ENCODE peak calls at places on chromosomes 1 and 21, in four cellular contexts. One of them, this sample, is unnamed.
A peak's percentile ranks its signal among the peaks of the same experiment; 100 is the strongest.

GRCh38 chr1:92240034-92240433 is 22.3 kb downstream of the C1orf146 start:
- DNase-seq in ovary: no peak
- DNase-seq in mammary epithelial cell: no peak
- DNase-seq in pancreas: no peak
- DNase-seq in this sample: no peak

GRCh38 chr1:25818569-25818968 is 1.2 kb upstream of the MTFR1L start:
- DNase-seq in pancreas: no peak
- DNase-seq in ovary: no peak
- DNase-seq in mammary epithelial cell: no peak
- DNase-seq in this sample: no peak

GRCh38 chr1:199843856-199844255 is 183.7 kb upstream of the NR5A2 start:
- DNase-seq in mammary epithelial cell: no peak
- DNase-seq in ovary: no peak
- DNase-seq in pancreas: no peak
- DNase-seq in this sample: no peak

GRCh38 chr1:108512239-108513071 is 47.4 kb upstream of the EEIG2 start:
- DNase-seq in ovary: no peak
- DNase-seq in pancreas: no peak
- DNase-seq in mammary epithelial cell: no peak
- DNase-seq in this sample: peak; percentile 70

GRCh38 chr1:46244656-46245371 is 2.7 kb upstream of the RAD54L start:
- DNase-seq in pancreas: no peak
- DNase-seq in ovary: no peak
- DNase-seq in mammary epithelial cell: no peak
- DNase-seq in this sample: peak; percentile 53

GRCh38 chr1:200030791-200031190 is 3.3 kb downstream of the NR5A2 start:
- DNase-seq in pancreas: no peak
- DNase-seq in mammary epithelial cell: no peak
- DNase-seq in ovary: no peak
- DNase-seq in this sample: no peak

GRCh38 chr1:18927654-18928272 is 25.4 kb upstream of the ALDH4A1 start:
- DNase-seq in pancreas: no peak
- DNase-seq in mammary epithelial cell: peak; percentile 52
- DNase-seq in ovary: no peak
- DNase-seq in this sample: no peak

GRCh38 chr1:151386002-151386401 is 13.4 kb upstream of the PSMB4 start:
- DNase-seq in ovary: no peak
- DNase-seq in pancreas: no peak
- DNase-seq in mammary epithelial cell: no peak
- DNase-seq in this sample: no peak

GRCh38 chr1:231162300-231162969 is 577 bp downstream of the TRIM67 start:
- DNase-seq in ovary: peak; percentile 53
- DNase-seq in mammary epithelial cell: peak; percentile 44
- DNase-seq in pancreas: peak; percentile 27
- DNase-seq in this sample: peak; percentile 58

GRCh38 chr1:34460193-34460592 is 283.5 kb downstream of the C1orf94 start:
- DNase-seq in mammary epithelial cell: no peak
- DNase-seq in ovary: no peak
- DNase-seq in pancreas: peak; percentile 26
- DNase-seq in this sample: peak; percentile 73

GRCh38 chr1:169348356-169349036 is 19.1 kb downstream of the NME7 start:
- DNase-seq in ovary: no peak
- DNase-seq in pancreas: peak; percentile 7
- DNase-seq in mammary epithelial cell: peak; percentile 32
- DNase-seq in this sample: peak; percentile 31

GRCh38 chr21:39182484-39183271 is 573 bp downstream of the PSMG1 start:
- DNase-seq in ovary: no peak
- DNase-seq in mammary epithelial cell: no peak
- DNase-seq in pancreas: no peak
- DNase-seq in this sample: peak; percentile 4

GRCh38 chr1:42952353-42953001 is 6.2 kb downstream of the SLC2A1 start:
- DNase-seq in mammary epithelial cell: no peak
- DNase-seq in ovary: no peak
- DNase-seq in pancreas: no peak
- DNase-seq in this sample: no peak

GRCh38 chr1:159996653-159997052 is 35.1 kb downstream of the PIGM start:
- DNase-seq in mammary epithelial cell: peak; percentile 83
- DNase-seq in pancreas: no peak
- DNase-seq in ovary: no peak
- DNase-seq in this sample: peak; percentile 56

GRCh38 chr1:67824771-67825170 is 8.5 kb downstream of the GNG12 start:
- DNase-seq in mammary epithelial cell: no peak
- DNase-seq in pancreas: no peak
- DNase-seq in ovary: no peak
- DNase-seq in this sample: no peak

GRCh38 chr21:44985441-44986401 is 45.9 kb downstream of the SLX9 start:
- DNase-seq in mammary epithelial cell: no peak
- DNase-seq in ovary: peak; percentile 30
- DNase-seq in pancreas: no peak
- DNase-seq in this sample: no peak

GRCh38 chr1:74010206-74010605 is 187.8 kb downstream of the LRRIQ3 start:
- DNase-seq in pancreas: no peak
- DNase-seq in mammary epithelial cell: no peak
- DNase-seq in ovary: no peak
- DNase-seq in this sample: no peak

GRCh38 chr1:156241311-156241811 is 623 bp upstream of the BGLAP start:
- DNase-seq in mammary epithelial cell: peak; percentile 79
- DNase-seq in ovary: no peak
- DNase-seq in pancreas: no peak
- DNase-seq in this sample: no peak

GRCh38 chr1:78688701-78689100 is 39.1 kb downstream of the IFI44 start:
- DNase-seq in pancreas: no peak
- DNase-seq in mammary epithelial cell: peak; percentile 29
- DNase-seq in ovary: no peak
- DNase-seq in this sample: no peak

GRCh38 chr1:6359568-6360496 is 33.7 kb downstream of the ACOT7 start:
- DNase-seq in ovary: peak; percentile 83
- DNase-seq in mammary epithelial cell: peak; percentile 73
- DNase-seq in pancreas: peak; percentile 78
- DNase-seq in this sample: peak; percentile 66

GRCh38 chr1:68904472-68904871 is 407.6 kb upstream of the DEPDC1 start:
- DNase-seq in mammary epithelial cell: no peak
- DNase-seq in pancreas: no peak
- DNase-seq in ovary: no peak
- DNase-seq in this sample: peak; percentile 92

GRCh38 chr1:10882069-10882468 is 85.6 kb upstream of the CASZ1 start:
- DNase-seq in ovary: no peak
- DNase-seq in mammary epithelial cell: no peak
- DNase-seq in pancreas: no peak
- DNase-seq in this sample: no peak

GRCh38 chr1:8170059-8170835 is 144.1 kb upstream of the ERRFI1 start:
- DNase-seq in pancreas: peak; percentile 23
- DNase-seq in ovary: peak; percentile 49
- DNase-seq in mammary epithelial cell: no peak
- DNase-seq in this sample: no peak

GRCh38 chr1:48947761-48948537 is 171.3 kb upstream of the BEND5 start:
- DNase-seq in ovary: no peak
- DNase-seq in pancreas: no peak
- DNase-seq in mammary epithelial cell: no peak
- DNase-seq in this sample: no peak

GRCh38 chr1:39158330-39159086 is 46.0 kb upstream of the MACF1 start:
- DNase-seq in ovary: no peak
- DNase-seq in mammary epithelial cell: peak; percentile 82
- DNase-seq in pancreas: peak; percentile 87
- DNase-seq in this sample: no peak

GRCh38 chr1:77671836-77672235 is 10.6 kb downstream of the ZZZ3 start:
- DNase-seq in mammary epithelial cell: peak; percentile 21
- DNase-seq in pancreas: no peak
- DNase-seq in ovary: no peak
- DNase-seq in this sample: peak; percentile 56

GRCh38 chr1:112866151-112866550 is 89.8 kb downstream of the SLC16A1 start:
- DNase-seq in pancreas: no peak
- DNase-seq in mammary epithelial cell: peak; percentile 67
- DNase-seq in ovary: no peak
- DNase-seq in this sample: peak; percentile 86

GRCh38 chr1:204127597-204128242 is 24.1 kb downstream of the ETNK2 start:
- DNase-seq in ovary: peak; percentile 72
- DNase-seq in pancreas: peak; percentile 62
- DNase-seq in mammary epithelial cell: peak; percentile 66
- DNase-seq in this sample: peak; percentile 77

DNA sequence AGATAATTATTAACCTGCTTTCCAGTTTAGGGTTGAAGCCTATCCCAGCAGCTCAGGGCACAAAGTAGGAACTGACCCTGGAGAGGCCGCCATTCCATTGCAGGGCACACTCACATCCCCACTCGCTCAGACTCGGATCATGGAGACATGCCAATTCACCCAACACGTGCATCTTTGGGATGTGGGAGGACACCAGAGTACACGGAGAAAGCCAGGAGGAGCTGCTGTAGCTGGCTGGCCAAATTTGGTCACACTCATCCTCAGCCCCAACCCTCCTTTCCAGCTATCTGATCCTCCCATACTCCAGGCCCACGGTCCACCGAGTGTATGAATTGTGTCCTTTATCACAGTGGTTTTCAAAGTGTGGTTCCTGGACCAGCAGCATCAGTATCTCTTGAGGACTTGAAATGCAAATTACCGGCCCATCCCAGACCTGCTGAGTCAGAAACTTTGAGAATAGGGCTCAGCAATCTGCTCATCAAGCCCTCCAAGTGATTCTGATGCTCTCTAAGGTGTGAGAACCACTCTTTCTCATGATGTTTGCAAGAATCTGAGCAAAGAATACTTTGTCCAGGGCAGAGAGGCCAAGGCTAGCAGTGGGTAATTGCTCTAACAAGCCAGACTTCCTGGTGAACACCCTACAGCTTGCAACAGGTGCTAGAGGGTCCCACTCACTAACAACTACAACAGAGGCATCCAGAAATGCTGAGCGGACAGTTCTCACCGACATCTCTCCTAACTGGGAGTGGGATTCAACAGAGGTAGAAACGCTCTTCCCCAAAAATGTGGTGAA is 26.3 kb downstream of the IER5 start:
- DNase-seq in mammary epithelial cell: no peak
- DNase-seq in ovary: no peak
- DNase-seq in pancreas: no peak
- DNase-seq in this sample: no peak
- H3K4me1 ChIP-seq in mammary epithelial cell: peaks cover 62% of the 10 kb centered on the region
- H3K4me1 ChIP-seq in ovary: no peaks in the 10 kb centered on the region
- H3K4me1 ChIP-seq in pancreas: peaks cover 6% of the 10 kb centered on the region
- H3K4me1 ChIP-seq in this sample: peaks cover 31% of the 10 kb centered on the region

GRCh38 chr1:54996869-54997710 is 1.6 kb upstream of the BSND start:
- DNase-seq in mammary epithelial cell: no peak
- DNase-seq in ovary: no peak
- DNase-seq in pancreas: no peak
- DNase-seq in this sample: no peak
- H3K4me1 ChIP-seq in mammary epithelial cell: peaks cover 5% of the 10 kb centered on the region
- H3K4me1 ChIP-seq in ovary: no peaks in the 10 kb centered on the region
- H3K4me1 ChIP-seq in pancreas: no peaks in the 10 kb centered on the region
- H3K4me1 ChIP-seq in this sample: peaks cover 14% of the 10 kb centered on the region

GRCh38 chr1:21636029-21636428 is 33.1 kb downstream of the RAP1GAP start:
- DNase-seq in pancreas: no peak
- DNase-seq in ovary: no peak
- DNase-seq in mammary epithelial cell: no peak
- DNase-seq in this sample: no peak

GRCh38 chr1:21634481-21635137 is 34.5 kb downstream of the RAP1GAP start:
- DNase-seq in mammary epithelial cell: no peak
- DNase-seq in pancreas: peak; percentile 78
- DNase-seq in ovary: no peak
- DNase-seq in this sample: no peak

GRCh38 chr1:21633141-21633755 is 35.9 kb downstream of the RAP1GAP start:
- DNase-seq in mammary epithelial cell: no peak
- DNase-seq in pancreas: no peak
- DNase-seq in ovary: no peak
- DNase-seq in this sample: no peak

GRCh38 chr1:21633992-21634475 is 35.1 kb downstream of the RAP1GAP start:
- DNase-seq in mammary epithelial cell: no peak
- DNase-seq in pancreas: peak; percentile 70
- DNase-seq in ovary: no peak
- DNase-seq in this sample: peak; percentile 50

DNA sequence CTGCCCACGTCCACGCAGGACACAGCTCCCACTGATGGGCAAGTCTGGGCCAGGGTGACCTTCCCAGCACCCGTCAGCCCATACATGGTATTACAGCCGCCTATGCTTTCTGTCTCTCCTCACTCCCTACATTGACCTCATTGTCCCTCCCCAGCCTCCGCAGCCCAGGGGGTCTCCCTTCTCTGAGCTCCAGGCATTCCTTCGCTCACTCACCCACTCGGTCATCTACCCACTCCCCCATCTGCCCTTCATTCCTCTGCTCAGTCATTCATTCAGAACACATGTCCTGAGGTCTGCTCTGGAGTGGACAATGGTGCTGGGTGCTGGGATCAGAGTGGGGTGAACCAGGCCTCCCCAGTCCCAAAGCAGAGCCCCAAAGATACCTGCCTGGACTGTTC is 34.0 kb downstream of the RAP1GAP start:
- DNase-seq in pancreas: no peak
- DNase-seq in ovary: no peak
- DNase-seq in mammary epithelial cell: no peak
- DNase-seq in this sample: no peak
- H3K4me1 ChIP-seq in pancreas: peaks cover 40% of the 10 kb centered on the region
- H3K4me1 ChIP-seq in ovary: no peaks in the 10 kb centered on the region
- H3K4me1 ChIP-seq in mammary epithelial cell: peaks cover 9% of the 10 kb centered on the region
- H3K4me1 ChIP-seq in this sample: peaks cover 8% of the 10 kb centered on the region

DNA sequence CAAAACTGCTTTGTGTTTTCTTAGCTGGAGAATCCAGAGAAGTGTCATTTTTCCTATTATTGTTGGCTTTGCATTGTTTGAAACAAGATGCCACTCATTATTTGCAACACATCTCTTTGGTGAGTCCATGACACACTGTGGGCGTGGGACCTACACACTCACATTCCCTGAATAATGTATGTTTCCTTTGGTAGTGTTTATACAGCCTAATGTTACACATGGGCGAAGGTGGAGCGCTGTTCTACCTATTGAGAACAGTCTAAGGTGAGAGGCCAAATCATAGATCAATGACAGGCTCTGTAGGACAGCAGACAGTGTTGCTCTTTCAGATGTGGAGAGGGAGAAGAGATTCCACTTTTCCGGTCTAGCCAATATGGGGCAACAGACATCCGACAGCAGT is 28.7 kb upstream of the SDE2 start:
- DNase-seq in mammary epithelial cell: no peak
- DNase-seq in pancreas: no peak
- DNase-seq in ovary: no peak
- DNase-seq in this sample: no peak
- H3K4me1 ChIP-seq in mammary epithelial cell: no peaks in the 10 kb centered on the region
- H3K4me1 ChIP-seq in pancreas: no peaks in the 10 kb centered on the region
- H3K4me1 ChIP-seq in ovary: no peaks in the 10 kb centered on the region
- H3K4me1 ChIP-seq in this sample: no peaks in the 10 kb centered on the region

GRCh38 chr1:64929221-64929620 is 37.1 kb downstream of the JAK1 start:
- DNase-seq in mammary epithelial cell: no peak
- DNase-seq in pancreas: no peak
- DNase-seq in ovary: no peak
- DNase-seq in this sample: no peak
- H3K4me1 ChIP-seq in mammary epithelial cell: peaks cover 19% of the 10 kb centered on the region
- H3K4me1 ChIP-seq in pancreas: no peaks in the 10 kb centered on the region
- H3K4me1 ChIP-seq in ovary: peaks cover 16% of the 10 kb centered on the region
- H3K4me1 ChIP-seq in this sample: peaks cover 7% of the 10 kb centered on the region

DNA sequence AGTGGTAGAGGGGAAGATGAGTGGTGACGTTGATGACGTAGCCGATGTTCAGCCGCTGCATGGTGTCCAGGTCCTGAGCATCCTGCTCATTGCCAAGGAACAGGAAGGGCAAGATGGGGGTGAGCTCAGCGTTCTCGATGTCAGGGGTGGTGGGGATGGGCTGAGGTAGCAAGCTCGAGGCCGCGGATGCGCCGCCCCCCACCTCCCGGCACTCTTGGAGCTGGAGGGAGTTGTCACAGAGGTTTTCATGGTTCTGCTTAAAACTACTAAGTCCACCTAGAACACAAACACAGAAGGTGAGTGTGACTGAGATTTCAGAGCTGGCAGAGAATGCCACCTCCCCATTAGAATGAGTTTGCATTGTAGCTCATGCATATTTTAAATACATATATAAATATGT is 35.7 kb downstream of the DUSP10 start:
- DNase-seq in ovary: no peak
- DNase-seq in pancreas: no peak
- DNase-seq in mammary epithelial cell: no peak
- DNase-seq in this sample: no peak
- H3K4me1 ChIP-seq in ovary: no peaks in the 10 kb centered on the region
- H3K4me1 ChIP-seq in pancreas: peaks cover 21% of the 10 kb centered on the region
- H3K4me1 ChIP-seq in mammary epithelial cell: peaks cover 15% of the 10 kb centered on the region
- H3K4me1 ChIP-seq in this sample: peaks cover 6% of the 10 kb centered on the region